ENCODE peak calls at places on chromosomes 2 and 18, in five cellular contexts. L is AG10803; F is GM19239; T is iris pigment epithelial cell; V is stimulated activated CD4-positive, alpha-beta T cell treated with anti-CD3 and anti-CD28 coated beads, Interleukin-12 subunit alpha, Interleukin-12 subunit beta, amount 100 ng/mL, for 4 hours. H is an unnamed sample.

GRCh38 chr2:165952600-165953210 is 871 bp downstream of the TTC21B start:
- DNase-seq in L (no peak), F (no peak), T (peak; percentile 25), V (no peak), H (no peak)

GRCh38 chr2:195318440-195319111 is 338.4 kb upstream of the SLC39A10 start:
- DNase-seq in L (peak; percentile 34), F (peak; percentile 14), T (peak; percentile 50), V (peak; percentile 18), H (no peak)

GRCh38 chr2:69366-70344 is 23.4 kb upstream of the FAM110C start:
- DNase-seq in L (no peak), F (no peak), T (no peak), V (no peak), H (no peak)

GRCh38 chr18:55328301-55328700 is 259.7 kb downstream of the TCF4 start:
- DNase-seq in L (peak; percentile 41), F (no peak), T (peak; percentile 64), V (no peak), H (no peak)

GRCh38 chr18:67300498-67300897 is 216.0 kb downstream of the DSEL start:
- DNase-seq in L (no peak), F (no peak), T (no peak), V (no peak), H (no peak)

GRCh38 chr2:27442282-27442980 is at the start of gene KRTCAP3:
- DNase-seq in L (no peak), F (no peak), T (no peak), V (peak; percentile 30), H (no peak)

GRCh38 chr2:113068706-113069485 is 1.1 kb downstream of the IL1F10 start:
- DNase-seq in L (peak; percentile 22), F (no peak), T (no peak), V (no peak), H (no peak)

GRCh38 chr2:119943058-119943457 is 69.8 kb upstream of the EPB41L5 start:
- DNase-seq in L (peak; percentile 45), F (no peak), T (peak; percentile 36), V (no peak), H (no peak)

GRCh38 chr2:175180701-175181103 is 808 bp downstream of the ATP5MC3 start:
- DNase-seq in L (peak; percentile 48), F (no peak), T (peak; percentile 54), V (peak; percentile 45), H (no peak)

GRCh38 chr18:48607049-48607984 is 68.5 kb downstream of the CTIF start:
- DNase-seq in L (peak; percentile 92), F (no peak), T (peak; percentile 92), V (no peak), H (no peak)

GRCh38 chr2:218224206-218224605 is 7.2 kb downstream of the ARPC2 start:
- DNase-seq in L (no peak), F (no peak), T (peak; percentile 47), V (no peak), H (no peak)

GRCh38 chr2:207223051-207223450 is 57.3 kb upstream of the KLF7 start:
- DNase-seq in L (peak; percentile 66), F (no peak), T (peak; percentile 92), V (no peak), H (no peak)

GRCh38 chr2:11921030-11921583 is 174.7 kb downstream of the LPIN1 start:
- DNase-seq in L (no peak), F (no peak), T (no peak), V (no peak), H (no peak)

GRCh38 chr18:24831091-24831490 is 370.7 kb downstream of the HRH4 start:
- DNase-seq in L (no peak), F (no peak), T (no peak), V (no peak), H (no peak)

GRCh38 chr18:59455728-59456276 is 96.7 kb upstream of the LMAN1 start:
- DNase-seq in L (no peak), F (no peak), T (peak; percentile 15), V (no peak), H (no peak)

GRCh38 chr2:121694398-121695178 is 42.1 kb downstream of the NIFK start:
- DNase-seq in L (peak; percentile 49), F (no peak), T (peak; percentile 61), V (no peak), H (no peak)

GRCh38 chr2:240198226-240198625 is 57.8 kb upstream of the OTOS start:
- DNase-seq in L (no peak), F (no peak), T (no peak), V (no peak), H (no peak)

GRCh38 chr2:96773922-96774321 is 13.2 kb downstream of the CNNM4 start:
- DNase-seq in L (no peak), F (no peak), T (no peak), V (peak; percentile 22), H (no peak)

GRCh38 chr2:110832740-110833139 is 100.4 kb downstream of the ACOXL start:
- DNase-seq in L (no peak), F (no peak), T (no peak), V (no peak), H (no peak)

GRCh38 chr18:44503854-44504253 is 176.8 kb upstream of the SETBP1 start:
- DNase-seq in L (no peak), F (no peak), T (no peak), V (no peak), H (no peak)

GRCh38 chr2:200659410-200659809 is 73.6 kb downstream of the AOX1 start:
- DNase-seq in L (no peak), F (no peak), T (no peak), V (no peak), H (no peak)

GRCh38 chr2:187093771-187094412 is 244.9 kb upstream of the ZSWIM2 start:
- DNase-seq in L (no peak), F (no peak), T (no peak), V (no peak), H (no peak)

GRCh38 chr2:185185044-185185443 is 553.6 kb upstream of the FSIP2 start:
- DNase-seq in L (no peak), F (no peak), T (no peak), V (no peak), H (no peak)

H was measured in GM18507.